ENCODE peak calls at places on chromosomes 6 and 20, in four cellular contexts. U is endothelial cell of umbilical vein, F is IMR-90, L is HCT116. B is an unnamed sample.
A peak's percentile ranks its signal among the peaks of the same experiment; 100 is the strongest.

GRCh38 chr6:37517411-37517812 is 17.7 kb upstream of the CCDC167 start:
- DNase-seq in U (no peak), F (no peak), L (no peak), B (no peak)

GRCh38 chr6:83417880-83418663 is 12.8 kb downstream of the ME1 start:
- DNase-seq in U (peak; percentile 49), F (peak; percentile 79), L (peak; percentile 35), B (peak; percentile 67)

GRCh38 chr6:19864285-19864684 is 27.1 kb downstream of the ID4 start:
- DNase-seq in U (no peak), F (no peak), L (no peak), B (no peak)

GRCh38 chr6:140445474-140446004 is 1071.1 kb upstream of the CITED2 start:
- DNase-seq in U (peak; percentile 68), F (peak; percentile 53), L (no peak), B (peak; percentile 48)

GRCh38 chr6:168366473-168366872 is 46.9 kb upstream of the DACT2 start:
- DNase-seq in U (no peak), F (no peak), L (no peak), B (no peak)

GRCh38 chr20:57389695-57390603 is 1.2 kb upstream of the RBM38 start:
- DNase-seq in U (peak; percentile 43), F (no peak), L (no peak), B (no peak)

GRCh38 chr20:61352381-61353260 is 100.6 kb downstream of the CDH4 start:
- DNase-seq in U (no peak), F (no peak), L (no peak), B (no peak)

GRCh38 chr6:29628419-29629281 is 4.3 kb downstream of the GABBR1 start:
- DNase-seq in U (peak; percentile 82), F (peak; percentile 73), L (no peak), B (peak; percentile 77)

GRCh38 chr6:116560130-116560529 is 6.6 kb downstream of the CALHM4 start:
- DNase-seq in U (no peak), F (no peak), L (no peak), B (no peak)

GRCh38 chr6:134253681-134254080 is 64.2 kb downstream of the SGK1 start:
- DNase-seq in U (no peak), F (peak; percentile 13), L (no peak), B (no peak)

GRCh38 chr6:156563710-156564109 is 213.5 kb upstream of the ARID1B start:
- DNase-seq in U (no peak), F (no peak), L (no peak), B (no peak)

GRCh38 chr6:156061958-156062661 is 606.5 kb upstream of the NOX3 start:
- DNase-seq in U (no peak), F (no peak), L (no peak), B (no peak)

GRCh38 chr6:36746251-36746650 is 48.6 kb downstream of the RAB44 start:
- DNase-seq in U (no peak), F (no peak), L (no peak), B (no peak)

GRCh38 chr20:42742926-42743325 is 446.8 kb downstream of the PTPRT start:
- DNase-seq in U (no peak), F (no peak), L (no peak), B (no peak)

GRCh38 chr6:45609141-45609638 is 231.5 kb upstream of the SUPT3H start:
- DNase-seq in U (no peak), F (peak; percentile 96), L (no peak), B (no peak)

GRCh38 chr6:137341721-137342195 is 122.6 kb upstream of the IFNGR1 start:
- DNase-seq in U (no peak), F (no peak), L (no peak), B (peak; percentile 59)

GRCh38 chr6:157033428-157034140 is 256.4 kb downstream of the ARID1B start:
- DNase-seq in U (peak; percentile 66), F (peak; percentile 30), L (no peak), B (peak; percentile 10)

GRCh38 chr6:1129141-1129540 is 182.8 kb upstream of the FOXQ1 start:
- DNase-seq in U (no peak), F (peak; percentile 55), L (no peak), B (no peak)

GRCh38 chr20:60080401-60080800 is 122.2 kb downstream of the CDH26 start:
- DNase-seq in U (no peak), F (no peak), L (no peak), B (no peak)

GRCh38 chr20:51696304-51697118 is 71.7 kb downstream of the ATP9A start:
- DNase-seq in U (peak; percentile 65), F (no peak), L (no peak), B (peak; percentile 68)

GRCh38 chr6:147741419-147741818 is 232.9 kb downstream of the SAMD5 start:
- DNase-seq in U (no peak), F (peak; percentile 42), L (no peak), B (no peak)

GRCh38 chr20:31472395-31473330 is 2.3 kb downstream of the DEFB124 start:
- DNase-seq in U (no peak), F (no peak), L (no peak), B (no peak)

GRCh38 chr6:134744301-134744700 is 205.6 kb downstream of the ALDH8A1 start:
- DNase-seq in U (no peak), F (peak; percentile 35), L (no peak), B (no peak)

GRCh38 chr6:52551483-52552277 is 25.2 kb downstream of the TRAM2 start:
- DNase-seq in U (peak; percentile 94), F (peak; percentile 91), L (no peak), B (peak; percentile 91)

GRCh38 chr20:44970243-44970757 is 4.0 kb downstream of the STK4 start:
- DNase-seq in U (peak; percentile 72), F (peak; percentile 24), L (no peak), B (no peak)

GRCh38 chr20:44967207-44967807 is 995 bp downstream of the STK4 start:
- DNase-seq in U (peak; percentile 14), F (no peak), L (no peak), B (peak; percentile 29)

GRCh38 chr20:44976698-44977097 is 10.4 kb downstream of the STK4 start:
- DNase-seq in U (no peak), F (no peak), L (no peak), B (no peak)

GRCh38 chr20:44969320-44969879 is 3.1 kb downstream of the STK4 start:
- DNase-seq in U (no peak), F (no peak), L (no peak), B (no peak)

GRCh38 chr20:44973053-44973452 is 6.7 kb downstream of the STK4 start:
- DNase-seq in U (no peak), F (no peak), L (no peak), B (peak; percentile 80)
- H3K4me1 ChIP-seq in U (peaks cover 36% of the 10 kb centered on the region), F (no peaks in the 10 kb centered on the region), L (no peaks in the 10 kb centered on the region), B (peaks cover 30% of the 10 kb centered on the region)

DNA sequence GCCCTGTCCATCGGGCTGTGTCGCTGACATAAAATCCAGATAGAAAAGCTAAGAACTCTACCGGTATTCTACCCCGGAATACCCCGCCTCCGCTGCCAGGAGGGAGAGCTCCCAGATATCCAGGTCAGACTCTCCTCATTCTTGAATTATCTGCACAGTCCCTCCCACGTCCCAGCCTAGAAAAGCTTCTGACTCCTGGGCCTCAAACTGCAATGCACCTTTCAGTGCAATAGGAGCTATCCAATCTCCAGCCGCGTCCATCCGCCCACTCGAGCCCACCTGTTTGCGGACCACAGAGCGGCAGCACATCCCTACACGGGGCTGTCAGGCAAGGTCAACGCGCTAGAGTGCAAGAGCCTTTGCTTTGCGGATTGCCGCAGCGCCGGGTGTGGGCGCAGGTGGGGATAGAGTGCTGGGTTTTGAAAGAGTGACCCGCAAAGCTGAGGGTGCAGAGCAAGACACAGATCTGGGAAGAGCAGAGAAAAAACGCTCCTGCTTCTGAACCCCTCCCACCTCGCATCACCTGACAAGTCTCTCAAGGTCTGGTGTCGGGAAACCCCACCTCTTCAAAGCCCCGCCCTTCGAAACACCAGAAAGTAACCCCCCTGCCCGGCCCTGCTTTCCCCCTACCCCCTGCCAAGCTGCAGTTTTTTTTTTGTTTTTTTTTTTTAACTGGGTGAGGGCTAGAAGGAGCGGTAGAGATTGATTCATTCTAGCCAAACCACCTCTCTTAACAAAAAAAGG is 1.3 kb downstream of the TAPBP start:
- DNase-seq in U (peak; percentile 39), F (peak; percentile 64), L (peak; percentile 59), B (peak; percentile 79)
- H2AFZ ChIP-seq in U (no peak overlapping the region), F (peak overlapping the region; percentile 96), L (no peak overlapping the region), B (peak overlapping the region; percentile 63)

DNA sequence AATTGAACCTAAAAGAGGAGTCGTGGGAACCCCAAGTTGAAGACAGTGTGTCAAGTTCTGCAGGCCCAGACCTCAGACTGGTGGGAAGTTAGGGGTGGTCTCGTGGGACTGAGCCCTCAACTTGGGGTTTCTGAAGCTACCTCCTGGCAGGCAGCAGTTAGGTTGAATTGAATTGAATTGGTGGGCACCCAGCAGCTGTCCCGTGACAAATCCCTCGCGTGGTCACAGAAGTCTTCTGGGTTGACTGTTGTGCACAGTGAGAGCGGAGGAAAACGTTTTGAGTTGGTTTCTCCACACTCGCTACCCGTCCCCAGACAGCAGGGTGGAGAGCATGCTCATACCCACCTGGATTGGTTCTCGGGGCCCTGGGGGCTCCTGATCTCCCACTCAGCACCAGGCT is 12.9 kb downstream of the SLC4A11 start:
- DNase-seq in U (no peak), F (no peak), L (no peak), B (no peak)
- H3K4me1 ChIP-seq in U (no peaks in the 10 kb centered on the region), F (no peaks in the 10 kb centered on the region), L (no peaks in the 10 kb centered on the region), B (peaks cover 51% of the 10 kb centered on the region)

GRCh38 chr6:105482956-105483355 is 80.1 kb upstream of the PREP start:
- DNase-seq in U (no peak), F (no peak), L (no peak), B (no peak)

GRCh38 chr6:105485456-105485855 is 82.6 kb upstream of the PREP start:
- DNase-seq in U (peak; percentile 20), F (no peak), L (no peak), B (no peak)

GRCh38 chr6:105483492-105483891 is 80.6 kb upstream of the PREP start:
- DNase-seq in U (no peak), F (peak; percentile 79), L (no peak), B (peak; percentile 54)

GRCh38 chr6:105482227-105482839 is 79.5 kb upstream of the PREP start:
- DNase-seq in U (peak; percentile 63), F (peak; percentile 38), L (no peak), B (no peak)

DNA sequence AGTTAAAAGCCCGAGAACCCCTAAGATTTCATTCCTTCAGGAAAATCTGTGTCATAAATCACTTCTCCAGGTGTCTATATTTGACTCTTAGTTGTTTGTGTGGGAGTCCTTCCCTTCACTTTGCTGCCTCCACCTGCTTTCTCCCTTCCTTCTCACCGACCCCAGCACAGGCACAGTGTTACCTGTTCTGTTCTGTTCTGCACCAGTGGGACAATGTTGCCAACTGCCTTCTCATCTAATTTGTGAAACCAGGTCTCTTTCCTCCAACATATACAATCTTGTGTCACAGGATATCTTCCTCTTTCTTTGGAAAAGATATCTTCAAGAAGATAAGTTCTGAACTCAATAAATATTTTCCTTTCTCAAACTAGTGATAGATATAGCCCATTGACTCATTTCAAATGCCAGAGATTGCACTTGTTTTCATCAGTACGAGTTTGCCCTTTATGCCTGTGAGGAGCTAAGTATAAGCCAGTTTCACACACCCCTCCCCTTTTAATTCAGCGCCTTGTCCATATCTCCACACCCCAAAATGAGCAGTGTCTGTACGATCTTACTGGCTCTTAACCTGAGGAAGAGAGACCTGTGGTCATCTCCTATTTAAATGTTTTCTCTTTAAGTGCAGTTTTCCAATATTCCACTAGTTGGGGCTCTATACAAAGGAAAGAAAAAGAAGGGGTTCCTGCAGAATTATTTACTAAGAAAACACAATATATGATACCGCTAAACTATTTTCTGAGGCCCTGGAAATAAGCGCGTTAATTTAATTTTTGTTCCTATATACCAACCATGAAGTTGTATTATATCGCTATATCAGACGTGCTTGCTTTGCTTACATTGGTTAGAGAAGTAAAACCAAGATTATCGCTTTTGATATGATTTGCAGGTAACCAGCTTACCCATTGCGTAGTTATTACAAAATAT is 81.6 kb upstream of the PREP start:
- DNase-seq in U (peak; percentile 64), F (peak; percentile 55), L (peak; percentile 42), B (peak; percentile 79)
- H2AFZ ChIP-seq in U (no peak overlapping the region), F (no peak overlapping the region), L (no peak overlapping the region), B (peak overlapping the region; percentile 16)

GRCh38 chr6:57317060-57317943 is at the start of gene PRIM2:
- DNase-seq in U (peak; percentile 84), F (peak; percentile 76), L (peak; percentile 76), B (peak; percentile 91)
- H3K4me1 ChIP-seq in U (peaks cover 34% of the 10 kb centered on the region), F (peaks cover 13% of the 10 kb centered on the region), L (peaks cover 4% of the 10 kb centered on the region), B (peaks cover 49% of the 10 kb centered on the region)

GRCh38 chr20:25532971-25533391 is 52.4 kb downstream of the NINL start:
- DNase-seq in U (peak; percentile 63), F (no peak), L (no peak), B (no peak)
- H2AFZ ChIP-seq in U (peak overlapping the region; percentile 18), F (no peak overlapping the region), L (no peak overlapping the region), B (peak overlapping the region; percentile 45)